ENCODE peak calls at places on chromosomes 5 and 9, in four cellular contexts. H is HepG2, P is GM12878, E is K562. I is an unnamed sample.
A peak's percentile ranks its signal among the peaks of the same experiment; 100 is the strongest.

GRCh38 chr9:91948423-91949292 is 1.4 kb downstream of the ROR2 start:
- DNase-seq in E (peak; percentile 78), H (no peak), P (no peak), I (peak; percentile 72)

GRCh38 chr5:129042306-129042705 is 52.2 kb upstream of the ISOC1 start:
- DNase-seq in P (no peak), E (no peak), H (no peak), I (no peak)

GRCh38 chr5:127080001-127080478 is 6.7 kb upstream of the C5orf63 start:
- DNase-seq in P (no peak), E (no peak), H (no peak), I (no peak)

GRCh38 chr9:114869845-114870244 is 60.5 kb downstream of the TNFSF8 start:
- DNase-seq in P (no peak), H (peak; percentile 70), E (no peak), I (no peak)

GRCh38 chr5:119017999-119018398 is 29.7 kb upstream of the DTWD2 start:
- DNase-seq in P (no peak), E (no peak), H (no peak), I (no peak)

GRCh38 chr5:115433918-115434317 is 110.7 kb downstream of the FEM1C start:
- DNase-seq in E (no peak), P (no peak), H (no peak), I (no peak)

GRCh38 chr9:81787747-81788632 is 98.6 kb upstream of the TLE1 start:
- DNase-seq in P (no peak), E (no peak), H (peak; percentile 73), I (no peak)

GRCh38 chr9:75979362-75979761 is 88.9 kb downstream of the PCSK5 start:
- DNase-seq in E (no peak), P (no peak), H (peak; percentile 18), I (peak; percentile 34)

GRCh38 chr9:94498801-94499454 is 56.0 kb upstream of the PCAT7 start:
- DNase-seq in H (no peak), E (no peak), P (no peak), I (no peak)

GRCh38 chr5:147403659-147404640 is 105.9 kb downstream of the DPYSL3 start:
- DNase-seq in H (no peak), P (peak; percentile 63), E (no peak), I (no peak)

GRCh38 chr9:16515207-16515606 is 355.3 kb downstream of the BNC2 start:
- DNase-seq in H (no peak), E (no peak), P (no peak), I (no peak)

GRCh38 chr5:156529902-156530301 is 202.9 kb downstream of the SGCD start:
- DNase-seq in H (no peak), E (no peak), P (no peak), I (no peak)

GRCh38 chr9:121914604-121915303 is 178.4 kb downstream of the TTLL11 start:
- DNase-seq in P (no peak), E (no peak), H (no peak), I (no peak)

GRCh38 chr9:91843093-91843492 is 106.9 kb downstream of the ROR2 start:
- DNase-seq in E (no peak), P (no peak), H (no peak), I (no peak)

GRCh38 chr5:72494700-72495124 is 12.5 kb downstream of the ZNF366 start:
- DNase-seq in P (no peak), H (no peak), E (no peak), I (no peak)

GRCh38 chr5:123421773-123422172 is 1.4 kb downstream of the CEP120 start:
- DNase-seq in E (no peak), P (no peak), H (no peak), I (no peak)

GRCh38 chr9:86202338-86202882 is 57.0 kb downstream of the C9orf153 start:
- DNase-seq in P (peak; percentile 20), H (peak; percentile 16), E (peak; percentile 57), I (peak; percentile 72)

GRCh38 chr5:175059687-175060194 is 335.4 kb downstream of the MSX2 start:
- DNase-seq in E (no peak), H (peak; percentile 24), P (no peak), I (peak; percentile 38)

GRCh38 chr9:130579738-130580463 is 524 bp downstream of the FUBP3 start:
- DNase-seq in P (no peak), H (no peak), E (no peak), I (peak; percentile 42)

GRCh38 chr9:29297592-29297991 is 1724.3 kb upstream of the C9orf72 start:
- DNase-seq in E (no peak), P (no peak), H (no peak), I (no peak)

GRCh38 chr5:89043676-89044075 is 160.7 kb upstream of the MEF2C start:
- DNase-seq in E (no peak), P (no peak), H (peak; percentile 5), I (no peak)

GRCh38 chr5:135295852-135296251 is 103.2 kb downstream of the MACROH2A1 start:
- DNase-seq in E (no peak), P (no peak), H (no peak), I (no peak)

GRCh38 chr5:119340597-119341218 is 15.1 kb upstream of the TNFAIP8 start:
- DNase-seq in H (no peak), P (peak; percentile 91), E (no peak), I (no peak)

GRCh38 chr9:96327694-96328352 is 25.8 kb upstream of the HSD17B3 start:
- DNase-seq in P (peak; percentile 8), E (peak; percentile 66), H (peak; percentile 51), I (peak; percentile 50)

GRCh38 chr5:57259704-57260103 is 85.8 kb downstream of the GPBP1 start:
- DNase-seq in H (no peak), E (no peak), P (no peak), I (no peak)

GRCh38 chr9:4296217-4296616 is 3.7 kb downstream of the GLIS3 start:
- DNase-seq in E (no peak), P (no peak), H (no peak), I (no peak)

GRCh38 chr5:129905467-129906176 is 1.4 kb downstream of the CHSY3 start:
- DNase-seq in H (no peak), E (no peak), P (no peak), I (peak; percentile 11)

GRCh38 chr5:61371474-61371873 is 39.4 kb downstream of the ZSWIM6 start:
- DNase-seq in H (no peak), P (no peak), E (no peak), I (no peak)

GRCh38 chr9:133703571-133704399 is 34.4 kb downstream of the SARDH start:
- DNase-seq in H (no peak), P (no peak), E (no peak), I (no peak)

GRCh38 chr5:75367401-75367800 is 30.4 kb downstream of the HMGCR start:
- DNase-seq in P (no peak), E (no peak), H (no peak), I (no peak)

GRCh38 chr5:171965740-171966139 is 40.7 kb downstream of the FBXW11 start:
- DNase-seq in P (no peak), H (no peak), E (no peak), I (no peak)

GRCh38 chr5:72030237-72030636 is 77.0 kb upstream of the MAP1B start:
- DNase-seq in E (no peak), H (no peak), P (no peak), I (no peak)

GRCh38 chr9:93397664-93398381 is 53.7 kb upstream of the FAM120A start:
- DNase-seq in E (no peak), P (no peak), H (no peak), I (no peak)

GRCh38 chr5:8462565-8462964 is 593.6 kb downstream of the MTRR start:
- DNase-seq in H (no peak), P (no peak), E (no peak), I (no peak)

GRCh38 chr5:127187711-127188110 is 102.9 kb upstream of the MEGF10 start:
- DNase-seq in E (no peak), P (no peak), H (no peak), I (no peak)

GRCh38 chr5:57692582-57693487 is 210.2 kb upstream of the ACTBL2 start:
- DNase-seq in E (peak; percentile 61), H (peak; percentile 92), P (no peak), I (peak; percentile 34)

DNA sequence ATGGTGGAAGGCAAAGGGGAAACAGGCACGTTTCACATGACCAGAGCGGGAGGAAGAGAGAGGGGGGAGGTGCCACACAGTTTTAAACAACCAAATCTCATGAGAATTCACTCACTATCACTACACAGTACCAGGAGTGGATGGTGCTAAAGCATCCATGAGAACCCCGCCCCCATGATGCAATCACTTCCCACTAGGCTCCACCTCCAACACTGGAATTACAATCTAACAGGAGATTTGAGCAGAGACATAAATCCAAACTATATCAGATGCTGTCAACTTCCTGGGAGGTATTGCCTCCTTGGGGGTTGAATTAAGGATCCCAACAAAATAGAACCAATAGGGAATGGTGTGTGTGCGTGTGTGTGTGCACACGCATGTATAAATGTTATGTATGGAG is 407.1 kb downstream of the MED10 start:
- DNase-seq in E (no peak), H (no peak), P (no peak), I (no peak)
- TF ChIP-seq FOXK2 in E (no peak), H (no peak), P (no peak), I (no peak)

DNA sequence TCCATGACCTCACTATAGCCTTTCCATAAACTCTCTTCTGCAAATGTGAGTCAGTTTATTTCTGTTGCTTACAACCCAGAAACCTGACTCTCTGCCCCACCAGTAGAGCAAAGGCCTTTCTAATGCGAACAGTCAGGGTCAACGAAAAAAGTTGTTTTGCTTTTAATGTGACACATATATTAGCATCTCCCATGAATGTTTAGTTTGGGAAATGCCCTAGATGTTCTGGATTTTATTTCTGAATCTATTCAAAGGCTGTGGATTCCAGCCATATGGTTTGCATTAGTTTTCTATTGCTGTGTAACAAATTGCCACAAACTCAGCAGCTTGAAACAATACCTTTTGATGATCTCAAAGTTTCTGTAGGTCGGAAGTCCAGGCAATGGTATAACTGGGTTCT is 193.5 kb downstream of the GNA14 start:
- DNase-seq in P (no peak), E (no peak), H (no peak), I (no peak)
- TF ChIP-seq FOXK2 in P (no peak), E (no peak), H (no peak), I (no peak)

GRCh38 chr5:151056367-151057306 is 24.2 kb downstream of the TNIP1 start:
- DNase-seq in E (no peak), H (no peak), P (no peak), I (no peak)
- TF ChIP-seq FOXK2 in E (no peak), H (no peak), P (no peak), I (no peak)

DNA sequence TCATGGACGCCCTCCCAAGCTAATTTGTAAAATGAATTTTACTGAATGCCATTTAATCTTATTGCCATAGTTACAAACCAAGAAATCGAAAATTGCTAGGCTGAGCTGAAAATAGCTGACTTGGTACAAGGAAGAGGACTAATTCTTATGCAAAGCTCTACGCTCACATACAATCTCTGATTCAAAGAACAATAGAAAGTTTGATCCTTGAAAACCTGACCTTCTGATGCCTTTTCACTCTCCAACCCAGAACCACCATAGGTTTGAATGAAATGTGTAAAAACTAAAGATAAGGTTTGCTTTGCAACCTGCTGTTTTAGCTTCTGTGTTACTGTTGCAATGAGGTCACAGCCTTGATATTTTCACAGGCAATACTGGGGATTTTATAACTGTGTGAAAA is 240.5 kb upstream of the SEMA6A start:
- DNase-seq in E (no peak), H (no peak), P (no peak), I (no peak)
- TF ChIP-seq FOXK2 in E (no peak), H (no peak), P (no peak), I (no peak)

DNA sequence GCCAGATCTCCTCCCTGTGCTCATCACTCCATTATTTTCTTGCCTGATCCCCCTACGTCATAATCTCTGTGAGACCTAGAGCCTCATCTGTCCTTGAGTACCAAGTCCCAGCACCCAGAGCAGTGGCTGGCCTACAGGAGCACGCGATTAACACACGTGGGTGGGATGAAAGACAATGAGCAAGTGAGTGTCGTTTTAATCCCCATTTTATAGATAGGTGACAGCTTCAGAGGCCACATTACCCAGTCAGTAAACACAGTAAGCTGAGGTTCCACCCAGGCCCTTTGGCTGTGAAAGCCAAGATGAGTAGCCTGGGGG is 17.3 kb downstream of the TRUB2 start:
- DNase-seq in P (no peak), H (no peak), E (no peak), I (no peak)
- TF ChIP-seq FOXK2 in P (no peak), H (no peak), E (no peak), I (no peak)

GRCh38 chr9:110128664-110129329 is 79.2 kb downstream of the C9orf152 start:
- DNase-seq in E (no peak), H (no peak), P (peak; percentile 88), I (no peak)
- TF ChIP-seq FOXK2 in E (no peak), H (no peak), P (peak; percentile 53), I (no peak)